ENCODE peak calls at places on chromosomes 5 and 9, in ten cellular contexts. L is hypothalamus; E is HEK293T; T is GM03348; D is WTC11; U is NCI-H1694; K is frontal cortex; I is activated naive CD8-positive, alpha-beta T cell treated with anti-CD3 and anti-CD28 coated beads, Interleukin-2, amount 50 U/mL, for 24 hours; G is SW 1271; A is left ventricle myocardium superior. B is an unnamed sample.

GRCh38 chr9:21455320-21455719 is 15.1 kb downstream of the IFNA1 start:
- DNase-seq in L (no peak), E (peak), T (peak), D (peak), U (no peak), K (peak), I (peak), G (no peak), A (no peak), B (no peak)

GRCh38 chr9:126804198-126804695 is 593 bp upstream of the ZBTB43 start:
- DNase-seq in L (no peak), E (no peak), T (no peak), D (no peak), U (no peak), K (no peak), I (no peak), G (no peak), A (no peak), B (no peak)

GRCh38 chr5:56564451-56565223 is 250.7 kb upstream of the MAP3K1 start:
- DNase-seq in L (no peak), E (no peak), T (no peak), D (no peak), U (no peak), K (no peak), I (no peak), G (no peak), A (no peak), B (no peak)

GRCh38 chr5:178467261-178468195 is 122.7 kb downstream of the COL23A1 start:
- DNase-seq in L (no peak), E (no peak), T (no peak), D (no peak), U (no peak), K (peak), I (no peak), G (no peak), A (peak), B (peak)

GRCh38 chr9:136326777-136327312 is 494 bp upstream of the GPSM1 start:
- DNase-seq in L (no peak), E (no peak), T (peak), D (no peak), U (no peak), K (no peak), I (no peak), G (no peak), A (no peak), B (no peak)

GRCh38 chr5:153775923-153776322 is 262.8 kb downstream of the FAM114A2 start:
- DNase-seq in L (no peak), E (no peak), T (no peak), D (no peak), U (no peak), K (no peak), I (no peak), G (no peak), A (no peak), B (no peak)

GRCh38 chr5:5291357-5291756 is 131.1 kb upstream of the ICE1 start:
- DNase-seq in L (no peak), E (no peak), T (peak), D (no peak), U (no peak), K (no peak), I (no peak), G (no peak), A (peak), B (no peak)

GRCh38 chr9:76378367-76379073 is 15.7 kb downstream of the RFK start:
- DNase-seq in L (no peak), E (no peak), T (no peak), D (no peak), U (no peak), K (no peak), I (no peak), G (no peak), A (no peak), B (no peak)

GRCh38 chr5:142680605-142681259 is 5.2 kb downstream of the FGF1 start:
- DNase-seq in L (no peak), E (no peak), T (no peak), D (no peak), U (no peak), K (no peak), I (no peak), G (peak), A (no peak), B (no peak)

GRCh38 chr9:134484479-134484878 is 157.1 kb upstream of the COL5A1 start:
- DNase-seq in L (peak), E (no peak), T (no peak), D (no peak), U (no peak), K (no peak), I (no peak), G (no peak), A (no peak), B (no peak)

GRCh38 chr5:77590347-77590746 is 48.2 kb downstream of the OTP start:
- DNase-seq in L (no peak), E (no peak), T (no peak), D (no peak), U (no peak), K (no peak), I (no peak), G (no peak), A (no peak), B (no peak)

GRCh38 chr5:169423580-169424278 is 122.8 kb upstream of the SLIT3 start:
- DNase-seq in L (no peak), E (no peak), T (no peak), D (no peak), U (no peak), K (no peak), I (no peak), G (no peak), A (no peak), B (no peak)

GRCh38 chr9:120324996-120325642 is 254.8 kb downstream of the CDK5RAP2 start:
- DNase-seq in L (no peak), E (no peak), T (no peak), D (peak), U (no peak), K (no peak), I (no peak), G (no peak), A (no peak), B (no peak)

GRCh38 chr5:52999357-52999949 is 10.3 kb downstream of the ITGA2 start:
- DNase-seq in L (no peak), E (no peak), T (peak), D (no peak), U (no peak), K (no peak), I (no peak), G (peak), A (no peak), B (no peak)

GRCh38 chr9:69970001-69970531 is 73.6 kb upstream of the MAMDC2 start:
- DNase-seq in L (no peak), E (no peak), T (no peak), D (no peak), U (no peak), K (no peak), I (no peak), G (no peak), A (no peak), B (no peak)

GRCh38 chr5:113546711-113547159 is 33.2 kb downstream of the YTHDC2 start:
- DNase-seq in L (no peak), E (no peak), T (peak), D (no peak), U (no peak), K (no peak), I (no peak), G (no peak), A (no peak), B (no peak)

GRCh38 chr5:159242153-159242552 is 20.9 kb upstream of the UBLCP1 start:
- DNase-seq in L (no peak), E (no peak), T (no peak), D (no peak), U (no peak), K (no peak), I (no peak), G (no peak), A (no peak), B (no peak)

GRCh38 chr5:38500861-38501260 is 55.6 kb downstream of the LIFR start:
- DNase-seq in L (no peak), E (no peak), T (peak), D (no peak), U (no peak), K (no peak), I (no peak), G (no peak), A (no peak), B (no peak)

GRCh38 chr5:68240196-68240595 is 24.6 kb downstream of the PIK3R1 start:
- DNase-seq in L (no peak), E (no peak), T (no peak), D (no peak), U (no peak), K (no peak), I (no peak), G (no peak), A (no peak), B (peak)

GRCh38 chr5:28862137-28862859 is 1823.9 kb upstream of the CDH9 start:
- DNase-seq in L (no peak), E (no peak), T (no peak), D (no peak), U (no peak), K (no peak), I (no peak), G (no peak), A (no peak), B (no peak)

GRCh38 chr9:136438909-136439549 is 616 bp downstream of the INPP5E start:
- DNase-seq in L (no peak), E (peak), T (peak), D (peak), U (no peak), K (peak), I (peak), G (no peak), A (peak), B (no peak)

GRCh38 chr5:176611435-176611834 is 1.5 kb upstream of the GPRIN1 start:
- DNase-seq in L (no peak), E (peak), T (peak), D (peak), U (no peak), K (no peak), I (peak), G (no peak), A (peak), B (no peak)

GRCh38 chr5:132457371-132458225 is 33.0 kb downstream of the IRF1 start:
- DNase-seq in L (no peak), E (no peak), T (peak), D (no peak), U (no peak), K (no peak), I (no peak), G (no peak), A (peak), B (peak)

GRCh38 chr5:91441082-91441481 is 58.0 kb upstream of the ARRDC3 start:
- DNase-seq in L (no peak), E (no peak), T (no peak), D (no peak), U (no peak), K (no peak), I (no peak), G (no peak), A (no peak), B (no peak)

GRCh38 chr5:151063136-151063544 is 17.7 kb downstream of the TNIP1 start:
- DNase-seq in L (no peak), E (no peak), T (peak), D (no peak), U (no peak), K (peak), I (no peak), G (peak), A (no peak), B (no peak)

GRCh38 chr5:76801159-76801802 is 17.5 kb upstream of the F2RL1 start:
- DNase-seq in L (no peak), E (no peak), T (peak), D (no peak), U (no peak), K (no peak), I (no peak), G (no peak), A (peak), B (no peak)

GRCh38 chr9:126334626-126335621 is 8.3 kb downstream of the MVB12B start:
- DNase-seq in L (no peak), E (no peak), T (no peak), D (no peak), U (no peak), K (no peak), I (no peak), G (no peak), A (peak), B (no peak)